ENCODE peak calls at places on chromosomes 13 and 19, in ten cellular contexts. W, P, Z, H, V, R, L, E, I and D are unnamed samples. For H3K9me3 and H3K36me3, the result is how much of the 10 kb centered on the place peaks cover.

GRCh38 chr13:32309812-32310706 is 5.1 kb downstream of the ZAR1L start:
- DNase-seq in I (no peak), V (no peak), W (no peak), P (peak), E (no peak), R (no peak), L (peak), H (peak), Z (no peak), D (no peak)

GRCh38 chr13:64090311-64090710 is 2674.7 kb upstream of the PCDH20 start:
- DNase-seq in W (no peak), R (no peak), I (no peak), L (no peak), Z (no peak), E (no peak), H (no peak), V (no peak), P (no peak), D (no peak)

GRCh38 chr13:57353831-57354230 is 186.8 kb downstream of the PRR20E start:
- DNase-seq in L (no peak), R (no peak), H (no peak), W (no peak), V (no peak), E (no peak), Z (no peak), P (no peak), I (no peak), D (no peak)

GRCh38 chr19:45154064-45154827 is 6.5 kb downstream of the NKPD1 start:
- DNase-seq in I (no peak), V (no peak), W (peak), E (no peak), H (no peak), Z (peak), R (no peak), P (no peak), L (no peak), D (peak)

GRCh38 chr13:96925869-96926628 is 68.2 kb downstream of the OXGR1 start:
- DNase-seq in Z (no peak), R (no peak), H (no peak), I (no peak), P (no peak), W (no peak), V (no peak), E (no peak), L (no peak), D (no peak)

GRCh38 chr19:19274146-19274545 is 1.0 kb upstream of the TM6SF2 start:
- DNase-seq in H (no peak), I (no peak), V (no peak), R (no peak), L (no peak), P (no peak), Z (no peak), E (no peak), W (no peak), D (no peak)

GRCh38 chr19:15936950-15937349 is 2.6 kb upstream of the CYP4F11 start:
- DNase-seq in P (no peak), H (no peak), I (no peak), W (no peak), Z (no peak), R (no peak), V (no peak), E (no peak), L (no peak), D (no peak)

GRCh38 chr13:30158774-30159445 is 148.4 kb downstream of the KATNAL1 start:
- DNase-seq in W (no peak), L (no peak), V (no peak), P (no peak), E (no peak), R (no peak), H (no peak), I (no peak), Z (no peak), D (peak)

GRCh38 chr19:13055213-13056051 is 47.2 kb downstream of the LYL1 start:
- DNase-seq in I (peak), E (no peak), P (peak), L (no peak), W (peak), R (no peak), H (no peak), Z (peak), V (no peak), D (peak)

GRCh38 chr19:11191273-11191755 is 6.0 kb downstream of the KANK2 start:
- DNase-seq in E (no peak), H (no peak), W (peak), V (no peak), P (peak), R (no peak), I (peak), Z (peak), L (no peak), D (peak)

GRCh38 chr19:14107581-14108461 is 9.7 kb downstream of the PRKACA start:
- DNase-seq in E (no peak), R (no peak), Z (peak), P (peak), H (no peak), W (no peak), L (no peak), V (no peak), I (peak), D (peak)

GRCh38 chr19:5062799-5063198 is 93.9 kb downstream of the KDM4B start:
- DNase-seq in I (no peak), L (no peak), P (no peak), W (no peak), Z (no peak), H (no peak), R (no peak), V (no peak), E (no peak), D (no peak)

GRCh38 chr13:24187185-24187584 is 26.7 kb downstream of the SPATA13 start:
- DNase-seq in V (no peak), R (no peak), H (no peak), I (no peak), Z (no peak), W (no peak), E (no peak), P (no peak), L (no peak), D (no peak)

GRCh38 chr19:6018786-6019185 is 40.8 kb upstream of the RANBP3 start:
- DNase-seq in W (no peak), I (no peak), L (no peak), H (peak), P (no peak), V (no peak), R (no peak), E (no peak), Z (peak), D (peak)

GRCh38 chr19:45667620-45668341 is at the start of gene GIPR:
- DNase-seq in V (no peak), R (no peak), Z (peak), E (peak), W (peak), I (peak), L (no peak), P (peak), H (peak), D (no peak)

GRCh38 chr13:30126903-30127428 is 180.4 kb downstream of the KATNAL1 start:
- DNase-seq in P (no peak), Z (no peak), I (no peak), W (no peak), E (no peak), L (no peak), H (no peak), V (no peak), R (no peak), D (no peak)

DNA sequence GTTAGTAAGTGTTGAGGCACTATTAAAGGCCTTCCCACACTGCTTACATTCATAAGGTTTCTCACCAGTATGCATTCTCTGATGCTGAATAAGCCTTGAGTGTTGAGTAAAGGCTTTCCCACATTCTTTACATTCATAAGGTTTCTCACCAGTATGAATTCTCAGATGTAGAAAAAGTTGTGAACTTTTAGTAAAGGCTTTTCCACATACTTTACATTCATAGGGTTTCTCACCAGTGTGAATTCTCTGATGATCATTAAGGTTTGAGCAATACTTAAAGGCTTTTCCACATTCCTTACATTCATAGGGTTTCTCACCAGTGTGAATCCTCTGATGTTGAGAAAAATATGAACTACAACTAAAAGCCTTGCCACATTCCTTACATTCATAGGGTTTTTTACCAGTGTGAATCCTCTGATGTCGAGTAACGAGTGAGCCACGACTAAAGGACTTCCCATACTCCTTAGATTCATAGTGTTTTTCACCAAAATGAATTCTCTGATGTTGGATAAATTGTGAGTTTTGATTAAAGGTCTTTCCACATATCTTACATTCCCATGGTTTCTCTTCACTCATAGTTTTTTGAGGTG is 24.2 kb downstream of the ZNF829 start:
- DNase-seq in R (no peak), Z (no peak), I (no peak), L (no peak), H (no peak), V (no peak), E (no peak), W (no peak), P (no peak), D (no peak)
- H3K9me3 ChIP-seq in R (half or more), Z (under half), I (under half), L (under half), H (under half), V (half or more), E (half or more), W (half or more), P (half or more), D (half or more)

GRCh38 chr19:54168174-54168917 is 4.6 kb downstream of the TMC4 start:
- DNase-seq in Z (peak), L (no peak), V (peak), R (no peak), H (peak), E (peak), I (peak), P (peak), W (peak), D (peak)

GRCh38 chr19:54172764-54173699 is at the start of gene TMC4:
- DNase-seq in W (no peak), L (no peak), H (no peak), P (peak), R (no peak), V (no peak), Z (no peak), I (peak), E (no peak), D (no peak)

GRCh38 chr19:54173951-54174817 is 1.2 kb upstream of the TMC4 start:
- DNase-seq in H (no peak), R (no peak), V (no peak), W (no peak), Z (no peak), I (no peak), L (no peak), P (no peak), E (no peak), D (no peak)

GRCh38 chr19:54169149-54169731 is 3.7 kb downstream of the TMC4 start:
- DNase-seq in Z (no peak), H (no peak), P (no peak), V (no peak), E (no peak), R (no peak), L (no peak), I (no peak), W (no peak), D (no peak)

DNA sequence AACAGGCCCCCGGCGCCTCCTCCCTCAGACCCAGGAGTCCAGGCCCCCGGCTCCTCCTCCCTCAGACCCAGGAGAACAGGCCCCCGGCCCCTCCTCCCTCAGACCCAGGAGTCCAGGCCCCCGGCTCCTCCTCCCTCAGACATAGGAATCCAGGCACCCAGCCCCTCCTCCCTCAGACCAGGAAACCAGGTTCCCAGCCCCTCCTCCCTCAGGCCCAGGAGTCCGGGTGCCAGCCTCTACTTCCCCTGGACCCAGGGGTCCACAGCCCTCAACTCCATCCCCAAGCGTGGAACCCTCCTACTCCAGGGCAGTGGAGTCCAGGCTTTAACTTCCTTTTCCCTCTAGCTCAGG is 572 bp downstream of the TMC4 start:
- DNase-seq in E (no peak), W (no peak), V (no peak), H (no peak), R (no peak), L (no peak), P (no peak), I (peak), Z (no peak), D (no peak)
- H3K4me3 ChIP-seq in E (no peak), W (no peak), V (no peak), H (no peak), R (peak), L (peak), P (no peak), I (peak), Z (no peak), D (peak)

GRCh38 chr13:98739023-98739422 is 13.4 kb downstream of the SLC15A1 start:
- DNase-seq in W (no peak), H (no peak), E (no peak), Z (no peak), P (no peak), R (no peak), L (no peak), V (no peak), I (no peak), D (no peak)
- H3K36me3 ChIP-seq in W (under half), H (under half), E (under half), Z (under half), P (under half), R (under half), L (under half), V (under half), I (under half), D (under half)

DNA sequence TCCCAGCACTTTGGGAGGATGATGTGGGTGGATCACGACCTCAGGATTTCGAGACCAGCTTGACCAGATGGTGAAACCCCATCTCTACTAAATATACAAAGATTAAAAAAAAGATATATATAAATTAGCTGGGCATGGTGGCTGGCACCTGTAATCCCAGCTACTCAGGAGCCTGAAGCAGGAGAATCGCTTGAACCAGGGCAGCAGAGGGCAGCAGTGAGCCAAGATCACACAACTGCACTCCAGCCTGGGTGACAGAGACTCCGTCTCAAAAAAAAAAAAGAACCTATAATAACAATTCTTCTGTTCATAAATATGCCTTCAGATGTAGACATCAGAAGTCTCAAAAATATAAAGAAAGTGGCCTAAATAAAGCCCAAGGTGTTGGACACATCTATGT is 7.6 kb downstream of the ZNF737 start:
- DNase-seq in H (no peak), E (no peak), Z (no peak), I (no peak), P (peak), R (no peak), W (no peak), L (no peak), V (no peak), D (no peak)
- H3K9me3 ChIP-seq in H (under half), E (under half), Z (under half), I (under half), P (half or more), R (under half), W (half or more), L (under half), V (under half), D (half or more)